ENCODE peak calls at places on chromosome 6, in five cellular contexts. P is RWPE1, J is progenitor cell of endocrine pancreas, E is uterus, Z is endothelial cell. D is an unnamed sample.

GRCh38 chr6:42148058-42148457 is 5.6 kb upstream of the C6orf132 start:
- DNase-seq in P (no peak), J (no peak), E (no peak), Z (no peak), D (no peak)

GRCh38 chr6:89111933-89112332 is 5.9 kb downstream of the SRSF12 start:
- DNase-seq in P (no peak), J (no peak), E (no peak), Z (no peak), D (no peak)

GRCh38 chr6:72783667-72784066 is 161.8 kb downstream of the KCNQ5 start:
- DNase-seq in P (no peak), J (no peak), E (no peak), Z (no peak), D (no peak)

GRCh38 chr6:3220366-3220765 is 7.1 kb downstream of the TUBB2B start:
- DNase-seq in P (no peak), J (no peak), E (no peak), Z (no peak), D (no peak)

GRCh38 chr6:44064089-44064947 is 62.9 kb downstream of the MRPL14 start:
- DNase-seq in P (no peak), J (no peak), E (peak), Z (no peak), D (peak)

GRCh38 chr6:17589402-17590116 is 10.5 kb upstream of the FAM8A1 start:
- DNase-seq in P (peak), J (no peak), E (no peak), Z (no peak), D (no peak)

GRCh38 chr6:11654876-11655275 is 117.3 kb downstream of the TMEM170B start:
- DNase-seq in P (no peak), J (no peak), E (no peak), Z (no peak), D (no peak)

GRCh38 chr6:167547751-167548150 is 222.9 kb downstream of the TTLL2 start:
- DNase-seq in P (no peak), J (no peak), E (no peak), Z (peak), D (no peak)

GRCh38 chr6:167548451-167548850 is 223.6 kb downstream of the TTLL2 start:
- DNase-seq in P (no peak), J (no peak), E (no peak), Z (no peak), D (no peak)

GRCh38 chr6:25630508-25631229 is 21.3 kb upstream of the SCGN start:
- DNase-seq in P (no peak), J (no peak), E (no peak), Z (no peak), D (no peak)

GRCh38 chr6:9484091-9484490 is 930.8 kb downstream of the TFAP2A start:
- DNase-seq in P (no peak), J (no peak), E (no peak), Z (no peak), D (no peak)

GRCh38 chr6:17905611-17906592 is 81.5 kb downstream of the KIF13A start:
- DNase-seq in P (peak), J (no peak), E (no peak), Z (no peak), D (no peak)

GRCh38 chr6:29589423-29590048 is 4.6 kb downstream of the OR2H2 start:
- DNase-seq in P (peak), J (peak), E (peak), Z (peak), D (peak)

GRCh38 chr6:127539292-127539691 is 20.2 kb upstream of the MTCL3 start:
- DNase-seq in P (no peak), J (no peak), E (no peak), Z (no peak), D (peak)
- TF ChIP-seq CTCF in P (peak), J (peak), E (peak), Z (no peak), D (peak)

GRCh38 chr6:139375239-139376053 is 998 bp upstream of the CITED2 start:
- DNase-seq in P (peak), J (peak), E (peak), Z (peak), D (peak)

GRCh38 chr6:139376054-139376355 is 1.6 kb upstream of the CITED2 start:
- DNase-seq in P (peak), J (no peak), E (no peak), Z (no peak), D (no peak)

GRCh38 chr6:139373154-139373927 is 1.1 kb downstream of the CITED2 start:
- DNase-seq in P (peak), J (peak), E (peak), Z (peak), D (peak)

GRCh38 chr6:139373928-139374356 is 506 bp downstream of the CITED2 start:
- DNase-seq in P (no peak), J (peak), E (no peak), Z (no peak), D (peak)

DNA sequence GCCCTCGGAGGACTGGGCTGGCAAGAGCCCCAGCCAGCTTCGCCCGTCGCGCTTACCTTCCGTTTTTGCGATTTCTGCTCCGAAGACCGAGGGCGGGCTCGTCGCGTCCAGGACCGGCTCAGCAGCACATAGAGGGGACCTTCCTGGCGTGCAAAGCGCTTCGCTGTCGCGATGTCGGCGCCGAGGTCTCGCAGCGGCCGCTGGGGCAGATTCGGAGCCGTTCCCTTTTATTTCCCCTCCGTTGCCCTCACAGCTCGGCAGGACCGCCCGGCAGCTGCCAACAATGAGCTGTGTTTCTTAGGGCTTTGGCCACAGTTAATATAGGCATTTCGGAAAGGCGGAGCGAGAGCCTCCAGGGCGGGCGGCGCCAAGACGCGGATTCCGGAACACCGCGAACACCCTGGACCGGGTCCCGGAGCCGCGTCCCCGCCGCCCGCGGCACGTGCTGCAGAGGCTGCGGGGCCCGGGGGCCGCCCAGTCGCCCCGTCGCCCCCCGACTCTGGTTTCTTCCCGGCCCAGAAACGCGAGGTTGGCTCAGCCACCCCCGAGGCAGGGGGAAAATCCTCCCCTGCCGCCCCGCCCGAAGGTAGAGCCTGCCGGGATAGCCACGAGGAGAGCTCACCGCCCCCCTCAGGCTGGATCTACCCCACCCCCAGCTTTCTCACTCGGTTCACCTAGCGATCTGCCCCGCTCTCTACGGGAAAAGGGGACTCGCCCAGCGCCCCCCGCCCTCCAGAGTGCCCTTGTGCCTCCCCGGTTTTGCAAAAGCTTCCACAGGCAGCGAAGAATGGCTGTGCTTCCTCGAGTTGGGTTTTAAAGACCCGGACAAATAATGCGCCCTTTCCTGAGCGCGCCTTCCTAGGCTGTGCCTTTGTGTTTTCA is at the start of gene CITED2:
- DNase-seq in P (peak), J (peak), E (peak), Z (peak), D (peak)
- TF ChIP-seq CTCF in P (no peak), J (peak), E (peak), Z (peak), D (no peak)

DNA sequence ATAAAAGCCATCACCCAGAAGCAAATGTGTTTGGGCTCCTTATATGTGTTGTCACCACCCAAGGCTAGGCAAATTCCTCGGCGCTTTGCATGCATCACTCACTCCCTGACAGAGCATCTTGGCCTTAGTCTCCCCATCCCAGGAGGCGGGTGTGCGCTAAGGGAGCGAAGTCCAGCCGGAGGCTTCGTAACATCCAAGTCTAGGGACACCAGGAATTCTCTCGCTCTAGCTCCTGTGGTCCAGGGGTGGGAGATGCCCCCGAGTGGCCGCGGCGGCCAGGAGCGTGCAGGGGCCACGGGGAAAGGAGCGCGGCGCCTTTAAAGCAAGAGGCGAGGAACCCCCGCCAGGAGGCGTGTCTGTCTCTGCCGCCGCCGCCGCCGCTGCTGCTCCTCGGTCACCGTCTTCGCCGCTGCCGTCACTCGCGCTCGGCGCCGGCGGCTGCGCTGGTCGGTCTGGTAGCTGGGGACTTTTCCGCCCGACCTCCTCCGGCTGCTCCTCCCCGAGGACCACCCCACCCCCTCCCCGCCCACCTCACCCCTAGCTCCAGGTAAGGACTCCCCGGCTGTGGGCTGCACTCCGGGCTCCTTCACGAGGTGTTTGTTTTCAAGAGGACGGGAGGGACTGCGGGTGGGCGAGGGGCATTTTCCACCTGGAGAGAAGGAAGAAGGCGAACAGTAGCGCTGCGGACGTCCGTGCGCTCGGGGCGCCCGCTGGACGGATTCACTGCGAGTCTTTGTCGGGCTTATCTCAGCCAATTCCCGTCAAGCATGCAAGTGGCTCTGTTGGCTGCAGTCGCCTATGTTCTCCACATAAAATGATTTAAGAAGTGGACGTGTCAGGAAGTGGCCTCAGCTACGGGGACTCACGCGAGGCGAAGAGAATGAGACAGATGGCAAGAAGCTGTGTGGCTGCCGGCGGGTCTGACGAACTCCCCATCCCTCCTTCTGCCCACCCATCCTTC is at the start of gene GRIK2:
- DNase-seq in P (peak), J (peak), E (no peak), Z (peak), D (no peak)
- TF ChIP-seq CTCF in P (peak), J (peak), E (no peak), Z (peak), D (no peak)

GRCh38 chr6:166343157-166343502 is 785 bp upstream of the SFT2D1 start:
- DNase-seq in P (no peak), J (no peak), E (no peak), Z (no peak), D (no peak)

GRCh38 chr6:166342293-166343156 is at the start of gene SFT2D1:
- DNase-seq in P (peak), J (peak), E (peak), Z (peak), D (peak)

GRCh38 chr6:166346449-166346848 is 4.1 kb upstream of the SFT2D1 start:
- DNase-seq in P (no peak), J (no peak), E (no peak), Z (no peak), D (no peak)

GRCh38 chr6:166341915-166342292 is 441 bp downstream of the SFT2D1 start:
- DNase-seq in P (no peak), J (no peak), E (no peak), Z (no peak), D (no peak)

DNA sequence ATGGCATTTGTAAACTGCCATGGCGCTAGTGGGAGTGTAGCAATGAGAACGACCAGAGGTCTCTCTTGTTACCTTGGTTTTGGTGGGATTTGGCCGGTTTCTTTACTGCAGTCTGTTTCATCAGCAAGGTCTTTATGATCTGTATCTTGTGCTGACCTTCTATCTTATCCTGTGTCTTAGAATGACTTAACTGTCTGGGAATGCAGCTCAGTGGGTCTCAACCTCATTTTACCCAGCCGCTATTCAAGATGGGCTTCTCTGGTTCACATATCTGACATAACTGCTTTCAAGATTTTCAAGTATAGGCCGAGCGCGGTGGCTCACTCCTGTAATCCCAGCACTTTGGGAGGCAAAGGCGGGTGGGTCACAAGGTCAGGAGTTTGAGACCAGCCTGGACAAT is 1.9 kb upstream of the SFT2D1 start:
- DNase-seq in P (no peak), J (no peak), E (no peak), Z (no peak), D (no peak)
- TF ChIP-seq CTCF in P (no peak), J (no peak), E (no peak), Z (no peak), D (no peak)

GRCh38 chr6:41000248-41000647 is 38.8 kb downstream of the UNC5CL start:
- DNase-seq in P (no peak), J (no peak), E (no peak), Z (no peak), D (no peak)

GRCh38 chr6:40998661-40999060 is 40.4 kb downstream of the UNC5CL start:
- DNase-seq in P (no peak), J (no peak), E (no peak), Z (no peak), D (no peak)

GRCh38 chr6:41002168-41002567 is 36.9 kb downstream of the UNC5CL start:
- DNase-seq in P (no peak), J (no peak), E (no peak), Z (no peak), D (no peak)

GRCh38 chr6:40997256-40997957 is 41.6 kb downstream of the UNC5CL start:
- DNase-seq in P (peak), J (peak), E (no peak), Z (peak), D (no peak)

GRCh38 chr6:40999498-41000070 is 39.4 kb downstream of the UNC5CL start:
- DNase-seq in P (no peak), J (no peak), E (peak), Z (peak), D (peak)
- TF ChIP-seq CTCF in P (no peak), J (peak), E (peak), Z (no peak), D (peak)

GRCh38 chr6:79586548-79586947 is 44.6 kb upstream of the SH3BGRL2 start:
- DNase-seq in P (peak), J (no peak), E (no peak), Z (peak), D (no peak)
- TF ChIP-seq CTCF in P (peak), J (peak), E (no peak), Z (peak), D (no peak)

GRCh38 chr6:137697267-137697938 is 169.7 kb upstream of the TNFAIP3 start:
- DNase-seq in P (no peak), J (no peak), E (no peak), Z (peak), D (peak)
- TF ChIP-seq CTCF in P (no peak), J (peak), E (no peak), Z (peak), D (peak)

DNA sequence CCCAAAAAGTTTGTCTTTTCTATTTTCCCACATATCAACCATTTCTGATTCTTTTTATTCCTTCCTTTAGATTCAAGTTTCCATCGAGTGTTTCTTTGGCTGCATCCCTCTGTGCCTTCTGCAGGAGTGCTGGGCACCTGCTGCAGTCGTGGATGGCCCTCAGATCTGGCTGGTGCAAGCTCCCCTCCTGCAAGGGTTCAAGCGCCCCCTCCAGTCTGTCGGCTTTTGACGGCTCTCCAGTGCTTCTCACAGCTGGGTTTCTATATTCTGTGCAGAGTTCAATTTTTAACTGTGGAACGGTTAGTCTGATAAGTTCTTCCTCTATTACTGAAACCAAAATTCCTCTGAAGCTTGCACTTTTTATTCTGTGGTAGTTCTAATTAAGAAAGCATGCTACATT is 132.1 kb downstream of the HUS1B start:
- DNase-seq in P (no peak), J (no peak), E (no peak), Z (peak), D (no peak)
- TF ChIP-seq CTCF in P (no peak), J (no peak), E (no peak), Z (no peak), D (peak)